ENCODE peak calls at places on chromosomes 4 and X, in four cellular contexts. X, H, S and N are unnamed samples.

GRCh38 chr4:47209833-47210232 is 178.5 kb downstream of the GABRB1 start:
- DNase-seq in X (no peak), S (no peak), H (peak; percentile 90), N (no peak)

GRCh38 chrX:73270753-73271152 is 56.1 kb upstream of the NAP1L2 start:
- DNase-seq in S (no peak), H (no peak), X (no peak), N (no peak)

GRCh38 chr4:27117453-27117852 is 256.8 kb downstream of the STIM2 start:
- DNase-seq in H (no peak), S (no peak), X (no peak), N (no peak)

GRCh38 chr4:87089368-87089767 is 131.1 kb downstream of the KLHL8 start:
- DNase-seq in S (no peak), X (no peak), H (no peak), N (no peak)

GRCh38 chr4:71389149-71389840 is 50.5 kb downstream of the SLC4A4 start:
- DNase-seq in S (no peak), X (no peak), H (peak; percentile 81), N (no peak)

GRCh38 chr4:84938316-84938715 is 28.2 kb downstream of the WDFY3 start:
- DNase-seq in H (peak; percentile 68), X (no peak), S (no peak), N (no peak)

GRCh38 chr4:95761441-95761840 is 78.5 kb upstream of the PDHA2 start:
- DNase-seq in H (peak; percentile 38), S (peak; percentile 1), X (no peak), N (peak; percentile 2)

GRCh38 chr4:168832746-168833575 is 177.1 kb downstream of the CBR4 start:
- DNase-seq in H (no peak), S (no peak), X (no peak), N (no peak)

GRCh38 chr4:109803924-109804571 is 2.2 kb upstream of the CFI start:
- DNase-seq in H (peak; percentile 37), X (no peak), S (peak; percentile 51), N (peak; percentile 61)

GRCh38 chr4:5222951-5223350 is 171.7 kb downstream of the STK32B start:
- DNase-seq in H (no peak), X (no peak), S (no peak), N (no peak)

GRCh38 chr4:24664956-24665355 is 80.6 kb upstream of the DHX15 start:
- DNase-seq in S (no peak), H (peak; percentile 55), X (no peak), N (no peak)

GRCh38 chrX:56783450-56783831 is 54.4 kb downstream of the NBDY start:
- DNase-seq in H (peak; percentile 65), X (no peak), S (no peak), N (no peak)

GRCh38 chr4:91936301-91936700 is 367.5 kb upstream of the GRID2 start:
- DNase-seq in X (no peak), H (peak; percentile 6), S (no peak), N (no peak)

GRCh38 chr4:146916479-146917076 is 29.1 kb downstream of the TTC29 start:
- DNase-seq in H (peak; percentile 47), S (peak; percentile 26), X (no peak), N (peak; percentile 48)

GRCh38 chrX:106415276-106415895 is 196.4 kb upstream of the RADX start:
- DNase-seq in S (peak; percentile 8), H (peak; percentile 13), X (no peak), N (peak; percentile 16)

GRCh38 chr4:3718462-3718861 is 47.7 kb upstream of the ADRA2C start:
- DNase-seq in H (no peak), X (no peak), S (no peak), N (no peak)

GRCh38 chr4:64079316-64079715 is 329.9 kb downstream of the TECRL start:
- DNase-seq in S (no peak), X (no peak), H (no peak), N (no peak)

GRCh38 chr4:46211406-46211805 is 87.6 kb upstream of the GABRG1 start:
- DNase-seq in X (no peak), S (no peak), H (no peak), N (no peak)

GRCh38 chrX:46912673-46913491 is 661 bp downstream of the JADE3 start:
- DNase-seq in X (no peak), H (peak; percentile 14), S (no peak), N (peak; percentile 76)

GRCh38 chr4:149980941-149981340 is 97.3 kb upstream of the DCLK2 start:
- DNase-seq in S (peak; percentile 33), X (peak; percentile 15), H (peak; percentile 65), N (peak; percentile 47)

GRCh38 chr4:41692717-41693345 is 55.7 kb downstream of the PHOX2B start:
- DNase-seq in S (peak; percentile 46), H (peak; percentile 59), X (no peak), N (peak; percentile 79)

GRCh38 chr4:118340109-118340508 is 12.7 kb downstream of the PRSS12 start:
- DNase-seq in X (no peak), H (no peak), S (no peak), N (no peak)

GRCh38 chr4:185256444-185256843 is 47.0 kb downstream of the SNX25 start:
- DNase-seq in S (peak; percentile 12), X (no peak), H (peak; percentile 77), N (no peak)

GRCh38 chr4:57037982-57038604 is 59.4 kb downstream of the POLR2B start:
- DNase-seq in X (peak; percentile 45), S (peak; percentile 23), H (peak; percentile 55), N (peak; percentile 69)

GRCh38 chrX:2879670-2880069 is 49.5 kb downstream of the ARSD start:
- DNase-seq in H (no peak), X (no peak), S (no peak), N (no peak)

GRCh38 chr4:704198-704891 is 1.3 kb upstream of the PCGF3 start:
- DNase-seq in X (no peak), S (no peak), H (no peak), N (no peak)

GRCh38 chr4:72701987-72702819 is 133.2 kb upstream of the ADAMTS3 start:
- DNase-seq in S (peak; percentile 19), H (peak; percentile 49), X (no peak), N (peak; percentile 51)

GRCh38 chrX:38055170-38055847 is 49.0 kb downstream of the SYTL5 start:
- DNase-seq in X (no peak), S (no peak), H (peak; percentile 31), N (no peak)

GRCh38 chr4:110959041-110959643 is 336.3 kb upstream of the PITX2 start:
- DNase-seq in S (no peak), X (no peak), H (peak; percentile 30), N (peak; percentile 7)

GRCh38 chr4:126136922-126137781 is 822.4 kb downstream of the FAT4 start:
- DNase-seq in H (no peak), S (no peak), X (no peak), N (no peak)

GRCh38 chr4:101334963-101335572 is 12.3 kb downstream of the PPP3CA start:
- DNase-seq in X (no peak), S (no peak), H (peak; percentile 21), N (no peak)

GRCh38 chr4:16636911-16637630 is 261.4 kb downstream of the LDB2 start:
- DNase-seq in S (no peak), H (no peak), X (no peak), N (no peak)

GRCh38 chrX:77962068-77962902 is 7.2 kb downstream of the PGAM4 start:
- DNase-seq in S (no peak), H (peak; percentile 4), X (no peak), N (no peak)

GRCh38 chrX:43589735-43590515 is 66.2 kb upstream of the MAOA start:
- DNase-seq in S (no peak), H (no peak), X (no peak), N (no peak)
- TF ChIP-seq POLR2A in S (no peak), H (no peak), X (no peak), N (no peak)

GRCh38 chr4:61350932-61351331 is 150.8 kb downstream of the ADGRL3 start:
- DNase-seq in X (no peak), H (no peak), S (no peak), N (no peak)
- TF ChIP-seq POLR2A in X (no peak), H (no peak), S (no peak), N (no peak)

DNA sequence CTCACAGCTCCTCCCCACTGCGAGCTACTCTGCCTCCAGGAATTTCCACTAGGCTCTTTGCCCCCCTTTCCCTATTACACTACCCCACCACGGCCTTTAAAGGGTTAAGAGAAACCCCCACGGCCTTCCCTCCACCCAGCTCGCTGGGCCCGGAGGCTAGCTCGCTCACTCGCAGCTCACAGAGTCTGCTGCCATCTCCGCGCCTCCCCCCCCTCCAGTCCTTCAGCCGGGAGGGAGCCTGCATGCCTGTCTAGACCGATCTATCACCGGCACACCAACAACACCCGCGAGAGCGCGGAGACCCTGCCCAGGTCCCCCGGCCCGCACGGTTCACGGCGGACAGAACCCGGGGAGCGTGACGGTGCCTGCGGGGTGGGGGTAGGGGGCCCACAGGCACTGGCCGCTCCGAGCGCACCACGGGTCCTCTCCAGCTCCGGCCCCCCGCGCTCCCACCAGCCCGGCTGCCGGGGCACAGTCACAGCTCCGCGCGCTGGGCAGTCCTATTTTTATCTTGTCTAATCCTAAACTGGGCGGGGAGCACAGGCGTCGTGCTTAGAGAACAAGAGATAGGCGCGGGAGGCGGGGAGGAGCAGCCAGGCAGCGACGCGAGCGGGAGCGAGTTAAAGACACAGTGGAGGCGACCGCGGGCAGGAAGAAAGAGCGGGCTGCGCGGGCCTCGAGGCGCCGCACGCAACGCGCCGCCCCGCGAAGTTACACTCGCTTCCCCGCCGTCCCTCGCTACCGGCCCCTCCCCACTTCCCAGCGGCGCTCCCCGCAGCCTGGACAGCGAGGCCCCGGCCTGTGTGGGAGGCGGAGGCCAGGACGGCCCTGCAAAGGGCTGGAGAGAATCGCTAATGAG is 3.5 kb downstream of the BCOR start:
- DNase-seq in X (no peak), H (peak; percentile 55), S (no peak), N (peak; percentile 46)
- TF ChIP-seq POLR2A in X (no peak), H (no peak), S (no peak), N (no peak)

GRCh38 chrX:55008571-55009358 is 8.6 kb downstream of the APEX2 start:
- DNase-seq in H (peak; percentile 4), X (no peak), S (peak; percentile 12), N (peak; percentile 64)
- TF ChIP-seq POLR2A in H (no peak), X (no peak), S (no peak), N (no peak)

DNA sequence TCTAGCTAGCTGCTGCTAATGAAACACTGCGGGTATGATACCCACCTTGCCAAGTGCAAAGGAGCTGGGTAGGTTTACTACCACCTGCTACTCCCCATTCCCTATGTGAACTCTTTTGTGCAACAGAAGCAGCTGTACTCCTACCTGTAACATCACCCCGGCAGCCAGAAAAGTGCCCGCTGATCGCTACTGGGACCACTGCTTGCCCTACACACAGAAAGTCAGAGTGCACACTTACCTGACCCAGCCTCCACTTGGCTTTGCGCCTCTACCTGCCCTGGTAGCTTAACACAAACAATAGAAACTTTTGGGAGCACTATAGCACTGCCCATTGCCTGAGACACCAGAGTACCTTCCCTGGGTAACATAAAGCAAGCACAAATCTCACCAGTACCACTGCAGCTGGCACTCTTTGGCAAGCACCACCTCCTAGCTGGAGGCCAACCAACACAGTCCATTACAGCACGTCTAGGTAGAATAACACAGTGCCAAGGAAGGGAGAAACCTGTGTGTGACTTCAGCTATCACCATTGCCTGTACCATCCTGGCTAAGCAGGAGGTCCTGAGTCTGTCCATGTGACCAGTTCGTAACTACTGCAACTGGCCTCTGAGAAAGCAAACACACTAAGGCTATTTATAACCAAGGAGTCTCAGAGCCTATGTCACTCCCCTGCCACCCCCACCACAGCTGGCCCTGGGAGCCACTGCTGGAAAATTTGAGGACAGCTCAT is 80.1 kb downstream of the CENPC start:
- DNase-seq in H (peak; percentile 55), S (no peak), X (no peak), N (no peak)
- TF ChIP-seq POLR2A in H (no peak), S (no peak), X (no peak), N (no peak)

GRCh38 chr4:55948726-55949479 is at the start of gene CEP135:
- DNase-seq in H (peak; percentile 88), S (peak; percentile 77), X (peak; percentile 83), N (peak; percentile 95)
- TF ChIP-seq POLR2A in H (peak; percentile 80), S (peak; percentile 49), X (peak; percentile 34), N (peak; percentile 59)

GRCh38 chr4:38671594-38671943 is 7.6 kb downstream of the KLF3 start:
- DNase-seq in H (no peak), S (no peak), X (no peak), N (no peak)
- TF ChIP-seq POLR2A in H (no peak), S (no peak), X (no peak), N (no peak)